ENCODE peak calls at places on chromosomes 7 and 10, in four cellular contexts. One of them, this sample, is unnamed.

GRCh38 chr7:90262438-90262837 is 17.5 kb downstream of the CFAP69 start:
- DNase-seq in fibroblast of pulmonary artery: peak; percentile 70
- DNase-seq in effector CD4-positive, alpha-beta T cell: no peak
- DNase-seq in activated CD8-positive, alpha-beta memory T cell treated with anti-CD3 and anti-CD28 coated beads, Interleukin-2, amount 50 U/mL, for 4 hours: no peak
- DNase-seq in this sample: no peak

GRCh38 chr7:106384373-106384772 is 99.6 kb upstream of the NAMPT start:
- DNase-seq in fibroblast of pulmonary artery: no peak
- DNase-seq in effector CD4-positive, alpha-beta T cell: no peak
- DNase-seq in activated CD8-positive, alpha-beta memory T cell treated with anti-CD3 and anti-CD28 coated beads, Interleukin-2, amount 50 U/mL, for 4 hours: no peak
- DNase-seq in this sample: no peak

GRCh38 chr10:71975087-71975890 is 11.1 kb downstream of the CHST3 start:
- DNase-seq in fibroblast of pulmonary artery: no peak
- DNase-seq in effector CD4-positive, alpha-beta T cell: no peak
- DNase-seq in activated CD8-positive, alpha-beta memory T cell treated with anti-CD3 and anti-CD28 coated beads, Interleukin-2, amount 50 U/mL, for 4 hours: no peak
- DNase-seq in this sample: no peak

GRCh38 chr10:119521443-119522204 is 20.9 kb downstream of the RGS10 start:
- DNase-seq in fibroblast of pulmonary artery: peak; percentile 73
- DNase-seq in effector CD4-positive, alpha-beta T cell: no peak
- DNase-seq in activated CD8-positive, alpha-beta memory T cell treated with anti-CD3 and anti-CD28 coated beads, Interleukin-2, amount 50 U/mL, for 4 hours: no peak
- DNase-seq in this sample: no peak

GRCh38 chr10:97224483-97225435 is 39.0 kb upstream of the SLIT1 start:
- DNase-seq in fibroblast of pulmonary artery: peak; percentile 67
- DNase-seq in effector CD4-positive, alpha-beta T cell: no peak
- DNase-seq in activated CD8-positive, alpha-beta memory T cell treated with anti-CD3 and anti-CD28 coated beads, Interleukin-2, amount 50 U/mL, for 4 hours: no peak
- DNase-seq in this sample: no peak

GRCh38 chr10:4073912-4074311 is 288.9 kb upstream of the KLF6 start:
- DNase-seq in fibroblast of pulmonary artery: peak; percentile 83
- DNase-seq in effector CD4-positive, alpha-beta T cell: no peak
- DNase-seq in activated CD8-positive, alpha-beta memory T cell treated with anti-CD3 and anti-CD28 coated beads, Interleukin-2, amount 50 U/mL, for 4 hours: no peak
- DNase-seq in this sample: no peak

GRCh38 chr10:132748545-132749427 is 37.2 kb downstream of the NKX6-2 start:
- DNase-seq in fibroblast of pulmonary artery: no peak
- DNase-seq in effector CD4-positive, alpha-beta T cell: no peak
- DNase-seq in activated CD8-positive, alpha-beta memory T cell treated with anti-CD3 and anti-CD28 coated beads, Interleukin-2, amount 50 U/mL, for 4 hours: no peak
- DNase-seq in this sample: no peak

GRCh38 chr7:46909601-46910051 is 672.3 kb downstream of the TNS3 start:
- DNase-seq in fibroblast of pulmonary artery: peak; percentile 47
- DNase-seq in effector CD4-positive, alpha-beta T cell: no peak
- DNase-seq in activated CD8-positive, alpha-beta memory T cell treated with anti-CD3 and anti-CD28 coated beads, Interleukin-2, amount 50 U/mL, for 4 hours: no peak
- DNase-seq in this sample: no peak

GRCh38 chr7:115229401-115230083 is 307.6 kb downstream of the MDFIC start:
- DNase-seq in fibroblast of pulmonary artery: no peak
- DNase-seq in effector CD4-positive, alpha-beta T cell: no peak
- DNase-seq in activated CD8-positive, alpha-beta memory T cell treated with anti-CD3 and anti-CD28 coated beads, Interleukin-2, amount 50 U/mL, for 4 hours: no peak
- DNase-seq in this sample: no peak

GRCh38 chr10:17059197-17059688 is 70.4 kb downstream of the CUBN start:
- DNase-seq in fibroblast of pulmonary artery: peak; percentile 76
- DNase-seq in effector CD4-positive, alpha-beta T cell: no peak
- DNase-seq in activated CD8-positive, alpha-beta memory T cell treated with anti-CD3 and anti-CD28 coated beads, Interleukin-2, amount 50 U/mL, for 4 hours: no peak
- DNase-seq in this sample: no peak

GRCh38 chr7:39606352-39606751 is 17.0 kb upstream of the RALA start:
- DNase-seq in fibroblast of pulmonary artery: no peak
- DNase-seq in effector CD4-positive, alpha-beta T cell: no peak
- DNase-seq in activated CD8-positive, alpha-beta memory T cell treated with anti-CD3 and anti-CD28 coated beads, Interleukin-2, amount 50 U/mL, for 4 hours: no peak
- DNase-seq in this sample: no peak

GRCh38 chr10:30591249-30591670 is 38.3 kb downstream of the LYZL2 start:
- DNase-seq in fibroblast of pulmonary artery: peak; percentile 72
- DNase-seq in effector CD4-positive, alpha-beta T cell: peak; percentile 44
- DNase-seq in activated CD8-positive, alpha-beta memory T cell treated with anti-CD3 and anti-CD28 coated beads, Interleukin-2, amount 50 U/mL, for 4 hours: peak; percentile 47
- DNase-seq in this sample: peak; percentile 39

GRCh38 chr7:36957620-36958019 is 233.3 kb upstream of the AOAH start:
- DNase-seq in fibroblast of pulmonary artery: no peak
- DNase-seq in effector CD4-positive, alpha-beta T cell: no peak
- DNase-seq in activated CD8-positive, alpha-beta memory T cell treated with anti-CD3 and anti-CD28 coated beads, Interleukin-2, amount 50 U/mL, for 4 hours: no peak
- DNase-seq in this sample: no peak

GRCh38 chr10:70232155-70232858 is 922 bp downstream of the PPA1 start:
- DNase-seq in fibroblast of pulmonary artery: peak; percentile 57
- DNase-seq in effector CD4-positive, alpha-beta T cell: peak; percentile 23
- DNase-seq in activated CD8-positive, alpha-beta memory T cell treated with anti-CD3 and anti-CD28 coated beads, Interleukin-2, amount 50 U/mL, for 4 hours: peak; percentile 41
- DNase-seq in this sample: peak; percentile 12

GRCh38 chr10:44195120-44196007 is 189.5 kb downstream of the CXCL12 start:
- DNase-seq in fibroblast of pulmonary artery: peak; percentile 91
- DNase-seq in effector CD4-positive, alpha-beta T cell: no peak
- DNase-seq in activated CD8-positive, alpha-beta memory T cell treated with anti-CD3 and anti-CD28 coated beads, Interleukin-2, amount 50 U/mL, for 4 hours: no peak
- DNase-seq in this sample: no peak

GRCh38 chr10:28411648-28412047 is 108.8 kb upstream of the MPP7 start:
- DNase-seq in fibroblast of pulmonary artery: no peak
- DNase-seq in effector CD4-positive, alpha-beta T cell: no peak
- DNase-seq in activated CD8-positive, alpha-beta memory T cell treated with anti-CD3 and anti-CD28 coated beads, Interleukin-2, amount 50 U/mL, for 4 hours: no peak
- DNase-seq in this sample: no peak

GRCh38 chr10:92027141-92027540 is 103.6 kb downstream of the BTAF1 start:
- DNase-seq in fibroblast of pulmonary artery: no peak
- DNase-seq in effector CD4-positive, alpha-beta T cell: no peak
- DNase-seq in activated CD8-positive, alpha-beta memory T cell treated with anti-CD3 and anti-CD28 coated beads, Interleukin-2, amount 50 U/mL, for 4 hours: no peak
- DNase-seq in this sample: no peak

GRCh38 chr7:128020161-128020560 is 11.1 kb downstream of the LRRC4 start:
- DNase-seq in fibroblast of pulmonary artery: no peak
- DNase-seq in effector CD4-positive, alpha-beta T cell: no peak
- DNase-seq in activated CD8-positive, alpha-beta memory T cell treated with anti-CD3 and anti-CD28 coated beads, Interleukin-2, amount 50 U/mL, for 4 hours: no peak
- DNase-seq in this sample: peak; percentile 57

GRCh38 chr7:137742051-137742450 is 104.7 kb downstream of the DGKI start:
- DNase-seq in fibroblast of pulmonary artery: no peak
- DNase-seq in effector CD4-positive, alpha-beta T cell: no peak
- DNase-seq in activated CD8-positive, alpha-beta memory T cell treated with anti-CD3 and anti-CD28 coated beads, Interleukin-2, amount 50 U/mL, for 4 hours: no peak
- DNase-seq in this sample: no peak

GRCh38 chr10:70804424-70804814 is 11.3 kb upstream of the SGPL1 start:
- DNase-seq in fibroblast of pulmonary artery: no peak
- DNase-seq in effector CD4-positive, alpha-beta T cell: no peak
- DNase-seq in activated CD8-positive, alpha-beta memory T cell treated with anti-CD3 and anti-CD28 coated beads, Interleukin-2, amount 50 U/mL, for 4 hours: no peak
- DNase-seq in this sample: no peak

GRCh38 chr7:50553973-50554372 is 11.2 kb downstream of the DDC start:
- DNase-seq in fibroblast of pulmonary artery: no peak
- DNase-seq in effector CD4-positive, alpha-beta T cell: no peak
- DNase-seq in activated CD8-positive, alpha-beta memory T cell treated with anti-CD3 and anti-CD28 coated beads, Interleukin-2, amount 50 U/mL, for 4 hours: no peak
- DNase-seq in this sample: no peak

GRCh38 chr10:111004016-111004415 is 72.8 kb upstream of the ADRA2A start:
- DNase-seq in fibroblast of pulmonary artery: no peak
- DNase-seq in effector CD4-positive, alpha-beta T cell: no peak
- DNase-seq in activated CD8-positive, alpha-beta memory T cell treated with anti-CD3 and anti-CD28 coated beads, Interleukin-2, amount 50 U/mL, for 4 hours: no peak
- DNase-seq in this sample: no peak

GRCh38 chr7:79936281-79936983 is 198.2 kb upstream of the GNAI1 start:
- DNase-seq in fibroblast of pulmonary artery: peak; percentile 71
- DNase-seq in effector CD4-positive, alpha-beta T cell: no peak
- DNase-seq in activated CD8-positive, alpha-beta memory T cell treated with anti-CD3 and anti-CD28 coated beads, Interleukin-2, amount 50 U/mL, for 4 hours: no peak
- DNase-seq in this sample: no peak

GRCh38 chr7:128982105-128982504 is 44.4 kb downstream of the IRF5 start:
- DNase-seq in fibroblast of pulmonary artery: no peak
- DNase-seq in effector CD4-positive, alpha-beta T cell: no peak
- DNase-seq in activated CD8-positive, alpha-beta memory T cell treated with anti-CD3 and anti-CD28 coated beads, Interleukin-2, amount 50 U/mL, for 4 hours: no peak
- DNase-seq in this sample: no peak

This sample was measured in endothelial cell.